ENCODE peak calls at places on chromosomes 11 and 22, in five cellular contexts. Z is GM23338, V is GM23248, S is SK-N-SH, T is neural progenitor cell. R is an unnamed sample.
A peak's percentile ranks its signal among the peaks of the same experiment; 100 is the strongest.

GRCh38 chr22:50641696-50642607 is 14.0 kb upstream of the ARSA start:
- DNase-seq in Z (peak; percentile 92), V (peak; percentile 40), S (no peak), T (peak; percentile 82), R (no peak)

GRCh38 chr11:47376183-47376542 is 2.2 kb downstream of the SPI1 start:
- DNase-seq in Z (no peak), V (no peak), S (no peak), T (no peak), R (no peak)

GRCh38 chr11:114269498-114269897 is 26.7 kb upstream of the NNMT start:
- DNase-seq in Z (no peak), V (no peak), S (no peak), T (no peak), R (no peak)

GRCh38 chr11:9757809-9758675 is 94.2 kb downstream of the SWAP70 start:
- DNase-seq in Z (peak; percentile 80), V (peak; percentile 89), S (peak; percentile 99), T (peak; percentile 88), R (peak; percentile 87)

GRCh38 chr22:44214764-44215163 is 34.0 kb downstream of the PARVG start:
- DNase-seq in Z (no peak), V (no peak), S (no peak), T (no peak), R (no peak)

GRCh38 chr22:29256606-29257325 is 11.0 kb downstream of the RHBDD3 start:
- DNase-seq in Z (no peak), V (no peak), S (peak; percentile 11), T (no peak), R (no peak)

GRCh38 chr11:112364962-112365481 is 104.4 kb upstream of the PLET1 start:
- DNase-seq in Z (no peak), V (peak; percentile 91), S (peak; percentile 49), T (no peak), R (no peak)

GRCh38 chr11:77619576-77620198 is 17.9 kb downstream of the CLNS1A start:
- DNase-seq in Z (peak; percentile 92), V (peak; percentile 58), S (no peak), T (peak; percentile 80), R (peak; percentile 49)

GRCh38 chr22:42932857-42933782 is 76.0 kb upstream of the ARFGAP3 start:
- DNase-seq in Z (no peak), V (peak; percentile 58), S (no peak), T (no peak), R (no peak)

GRCh38 chr11:92762175-92762574 is 207.3 kb upstream of the MTNR1B start:
- DNase-seq in Z (no peak), V (no peak), S (no peak), T (no peak), R (peak; percentile 58)

DNA sequence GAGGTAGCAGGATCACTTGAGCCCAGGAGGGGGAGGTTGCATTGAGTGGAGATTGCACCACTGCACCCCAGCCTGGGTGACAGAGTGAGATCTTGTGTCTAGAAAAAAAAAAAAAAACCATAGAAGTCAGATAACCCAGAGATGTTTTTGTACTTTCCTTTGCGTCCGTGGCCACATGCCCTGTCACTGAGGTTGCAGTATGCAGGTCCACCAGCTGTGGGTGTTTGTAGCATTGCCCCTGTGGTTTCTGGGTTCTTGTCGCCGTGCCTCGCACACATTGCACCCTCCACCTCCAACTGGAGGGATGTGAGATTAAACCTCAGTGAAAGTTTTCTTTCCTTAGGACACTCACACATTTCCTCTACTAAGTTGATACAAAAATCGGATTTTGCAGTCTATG is 70.3 kb downstream of the TNRC6B start:
- DNase-seq in Z (no peak), V (no peak), S (no peak), T (no peak), R (no peak)
- TF ChIP-seq EZH2phosphoT487 in Z (no peak), V (no peak), S (no peak), T (no peak), R (no peak)

GRCh38 chr22:24594569-24595120 is 1.8 kb upstream of the LRRC75B start:
- DNase-seq in Z (no peak), V (no peak), S (peak; percentile 52), T (no peak), R (no peak)
- H3K27ac ChIP-seq in Z (no peak overlapping the region), V (no peak overlapping the region), S (no peak overlapping the region), T (no peak overlapping the region), R (no peak overlapping the region)

GRCh38 chr11:1560618-1561251 is 11.3 kb downstream of the DUSP8 start:
- DNase-seq in Z (no peak), V (no peak), S (no peak), T (no peak), R (no peak)

GRCh38 chr11:1560011-1560579 is 12.0 kb downstream of the DUSP8 start:
- DNase-seq in Z (no peak), V (no peak), S (no peak), T (no peak), R (no peak)

GRCh38 chr11:1557904-1558831 is 13.9 kb downstream of the DUSP8 start:
- DNase-seq in Z (no peak), V (peak; percentile 91), S (no peak), T (no peak), R (no peak)

GRCh38 chr11:1561266-1561665 is 10.8 kb downstream of the DUSP8 start:
- DNase-seq in Z (no peak), V (no peak), S (peak; percentile 16), T (no peak), R (no peak)

GRCh38 chr11:1559103-1559951 is 12.7 kb downstream of the DUSP8 start:
- DNase-seq in Z (peak; percentile 84), V (peak; percentile 89), S (peak; percentile 52), T (peak; percentile 63), R (no peak)
- H4K20me1 ChIP-seq in Z (no peaks in the 10 kb centered on the region), V (no peaks in the 10 kb centered on the region), S (no peaks in the 10 kb centered on the region), T (peaks cover 5% of the 10 kb centered on the region), R (no peaks in the 10 kb centered on the region)

DNA sequence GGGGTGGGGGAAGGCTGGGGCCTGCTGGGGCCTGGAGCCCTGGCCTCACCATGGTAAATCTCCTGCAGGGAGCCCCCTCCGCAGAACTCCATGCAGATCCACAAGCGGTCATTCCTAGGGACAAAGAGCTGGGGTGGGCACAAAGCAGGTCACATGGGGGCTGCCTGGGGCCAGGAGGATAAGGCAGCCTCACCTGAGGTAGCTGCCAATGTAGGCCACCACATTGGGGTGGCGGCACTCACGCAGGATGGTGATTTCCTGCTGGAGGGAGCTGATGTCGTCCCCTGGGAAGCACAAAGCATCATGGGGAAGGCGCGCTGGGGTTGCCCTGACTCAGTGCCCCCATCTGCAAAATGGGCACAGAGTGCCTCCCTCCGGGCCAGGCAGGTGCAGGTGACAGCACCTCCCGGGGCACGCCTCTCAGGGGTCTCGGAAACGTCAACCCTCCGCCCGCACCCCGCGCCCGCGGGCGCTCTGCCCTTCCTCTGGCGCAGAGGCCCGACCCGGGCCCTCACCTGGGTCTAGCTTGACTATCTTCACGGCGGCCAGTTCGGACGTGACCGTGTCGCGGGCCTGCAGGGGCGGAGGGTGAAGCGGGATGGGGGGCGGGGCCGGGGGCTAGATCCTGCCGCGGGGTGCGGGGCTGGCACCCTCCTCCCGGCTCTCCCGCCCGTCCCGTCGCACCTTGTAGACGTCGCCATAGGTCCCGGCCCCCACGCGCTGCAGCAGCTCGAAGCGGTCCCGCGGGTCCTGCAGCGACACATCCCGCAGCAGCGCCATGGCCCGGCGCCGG is 448 bp downstream of the MAP4K2 start:
- DNase-seq in Z (peak; percentile 17), V (no peak), S (peak; percentile 61), T (no peak), R (no peak)
- TF ChIP-seq EZH2phosphoT487 in Z (no peak), V (no peak), S (no peak), T (no peak), R (no peak)

DNA sequence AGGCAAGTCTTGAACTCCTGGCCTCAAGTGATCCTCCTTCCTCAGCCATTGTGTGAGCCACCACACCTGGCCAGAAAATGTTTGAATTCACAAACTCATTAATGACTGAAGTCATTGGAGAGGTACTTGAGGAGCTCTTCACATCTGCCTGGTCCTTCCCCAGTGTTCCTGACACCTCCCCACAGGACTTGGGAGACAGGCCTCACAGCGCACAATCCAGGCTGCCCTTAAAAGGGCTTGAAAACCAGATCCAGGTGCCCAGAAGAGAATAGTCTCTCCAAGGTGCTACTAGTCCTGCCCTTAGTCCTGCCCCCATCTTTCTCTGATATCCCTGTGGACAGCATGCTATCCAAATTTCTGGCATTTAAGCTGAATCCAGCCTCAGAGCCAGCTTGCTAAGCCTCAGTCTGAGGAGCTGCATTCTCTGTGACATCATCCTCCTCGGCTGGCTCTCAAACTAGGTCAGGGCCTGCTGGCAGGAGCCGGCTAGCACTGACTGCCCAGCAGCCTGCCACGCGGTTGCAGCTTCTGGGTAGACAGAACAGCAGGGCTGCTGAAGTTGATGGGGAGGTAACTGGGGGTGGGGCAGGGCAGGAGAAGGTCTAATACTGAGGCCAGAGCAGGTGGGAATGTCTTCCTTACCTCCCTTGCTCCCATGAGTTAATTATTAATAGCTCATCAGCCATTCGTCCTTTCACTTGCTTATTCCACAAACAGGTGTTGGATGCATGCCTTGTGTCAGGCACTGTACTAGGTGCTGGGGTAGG is 35.3 kb upstream of the NECTIN1 start:
- DNase-seq in Z (peak; percentile 32), V (peak; percentile 91), S (no peak), T (peak; percentile 50), R (no peak)
- H3K27ac ChIP-seq in Z (no peak overlapping the region), V (no peak overlapping the region), S (no peak overlapping the region), T (no peak overlapping the region), R (no peak overlapping the region)

GRCh38 chr22:23251445-23252093 is 71.3 kb downstream of the BCR start:
- DNase-seq in Z (no peak), V (peak; percentile 74), S (no peak), T (no peak), R (no peak)
- H4K20me1 ChIP-seq in Z (peaks cover 2% of the 10 kb centered on the region), V (no peaks in the 10 kb centered on the region), S (peaks cover 17% of the 10 kb centered on the region), T (peaks cover 61% of the 10 kb centered on the region), R (peaks cover 45% of the 10 kb centered on the region)